ENCODE peak calls at places on chromosomes 1 and 21, in ten cellular contexts. One of them, this sample, is unnamed.
A peak's percentile ranks its signal among the peaks of the same experiment; 100 is the strongest.

GRCh38 chr1:160296036-160296435 is 11.1 kb upstream of the PEX19 start:
- DNase-seq in activated gamma-delta T cell treated with Interleukin-2 at 50 U/mL for 16 hours: no peak
- DNase-seq in activated CD8-positive, alpha-beta T cell treated with anti-CD3 and anti-CD28 coated beads for 36 hours: no peak
- DNase-seq in GM23248: no peak
- DNase-seq in germinal center: no peak
- DNase-seq in neural crest cell: no peak
- DNase-seq in A549: no peak
- DNase-seq in EH: no peak
- DNase-seq in NCI-H1436: no peak
- DNase-seq in NCI-H524 treated with DMSO at 0.1 percent for 48 hours: no peak
- DNase-seq in this sample: no peak

GRCh38 chr1:64861611-64862010 is 104.7 kb downstream of the JAK1 start:
- DNase-seq in activated gamma-delta T cell treated with Interleukin-2 at 50 U/mL for 16 hours: no peak
- DNase-seq in activated CD8-positive, alpha-beta T cell treated with anti-CD3 and anti-CD28 coated beads for 36 hours: peak; percentile 16
- DNase-seq in GM23248: peak; percentile 35
- DNase-seq in germinal center: no peak
- DNase-seq in neural crest cell: no peak
- DNase-seq in A549: no peak
- DNase-seq in EH: peak; percentile 44
- DNase-seq in NCI-H1436: no peak
- DNase-seq in NCI-H524 treated with DMSO at 0.1 percent for 48 hours: no peak
- DNase-seq in this sample: no peak

GRCh38 chr1:190453550-190453949 is 24.1 kb downstream of the BRINP3 start:
- DNase-seq in activated gamma-delta T cell treated with Interleukin-2 at 50 U/mL for 16 hours: no peak
- DNase-seq in activated CD8-positive, alpha-beta T cell treated with anti-CD3 and anti-CD28 coated beads for 36 hours: no peak
- DNase-seq in GM23248: peak; percentile 1
- DNase-seq in germinal center: no peak
- DNase-seq in neural crest cell: no peak
- DNase-seq in A549: no peak
- DNase-seq in EH: no peak
- DNase-seq in NCI-H1436: no peak
- DNase-seq in NCI-H524 treated with DMSO at 0.1 percent for 48 hours: no peak
- DNase-seq in this sample: no peak

GRCh38 chr1:168913711-168914463 is 184.9 kb upstream of the DPT start:
- DNase-seq in activated gamma-delta T cell treated with Interleukin-2 at 50 U/mL for 16 hours: no peak
- DNase-seq in activated CD8-positive, alpha-beta T cell treated with anti-CD3 and anti-CD28 coated beads for 36 hours: no peak
- DNase-seq in GM23248: no peak
- DNase-seq in germinal center: no peak
- DNase-seq in neural crest cell: no peak
- DNase-seq in A549: no peak
- DNase-seq in EH: no peak
- DNase-seq in NCI-H1436: no peak
- DNase-seq in NCI-H524 treated with DMSO at 0.1 percent for 48 hours: no peak
- DNase-seq in this sample: no peak

GRCh38 chr1:168991667-168992475 is 114.6 kb upstream of the ATP1B1 start:
- DNase-seq in activated gamma-delta T cell treated with Interleukin-2 at 50 U/mL for 16 hours: no peak
- DNase-seq in activated CD8-positive, alpha-beta T cell treated with anti-CD3 and anti-CD28 coated beads for 36 hours: peak; percentile 26
- DNase-seq in GM23248: peak; percentile 15
- DNase-seq in germinal center: no peak
- DNase-seq in neural crest cell: no peak
- DNase-seq in A549: no peak
- DNase-seq in EH: no peak
- DNase-seq in NCI-H1436: no peak
- DNase-seq in NCI-H524 treated with DMSO at 0.1 percent for 48 hours: no peak
- DNase-seq in this sample: no peak

GRCh38 chr1:30950053-30950452 is 41.5 kb upstream of the SDC3 start:
- DNase-seq in activated gamma-delta T cell treated with Interleukin-2 at 50 U/mL for 16 hours: no peak
- DNase-seq in activated CD8-positive, alpha-beta T cell treated with anti-CD3 and anti-CD28 coated beads for 36 hours: no peak
- DNase-seq in GM23248: no peak
- DNase-seq in germinal center: no peak
- DNase-seq in neural crest cell: no peak
- DNase-seq in A549: no peak
- DNase-seq in EH: no peak
- DNase-seq in NCI-H1436: peak; percentile 22
- DNase-seq in NCI-H524 treated with DMSO at 0.1 percent for 48 hours: no peak
- DNase-seq in this sample: no peak

GRCh38 chr1:14571810-14572767 is 26.4 kb upstream of the KAZN start:
- DNase-seq in activated gamma-delta T cell treated with Interleukin-2 at 50 U/mL for 16 hours: no peak
- DNase-seq in activated CD8-positive, alpha-beta T cell treated with anti-CD3 and anti-CD28 coated beads for 36 hours: peak; percentile 20
- DNase-seq in GM23248: peak; percentile 16
- DNase-seq in germinal center: no peak
- DNase-seq in neural crest cell: peak; percentile 13
- DNase-seq in A549: no peak
- DNase-seq in EH: no peak
- DNase-seq in NCI-H1436: no peak
- DNase-seq in NCI-H524 treated with DMSO at 0.1 percent for 48 hours: no peak
- DNase-seq in this sample: no peak

GRCh38 chr21:18608226-18608625 is 204.6 kb upstream of the TMPRSS15 start:
- DNase-seq in activated gamma-delta T cell treated with Interleukin-2 at 50 U/mL for 16 hours: no peak
- DNase-seq in activated CD8-positive, alpha-beta T cell treated with anti-CD3 and anti-CD28 coated beads for 36 hours: no peak
- DNase-seq in GM23248: no peak
- DNase-seq in germinal center: no peak
- DNase-seq in neural crest cell: no peak
- DNase-seq in A549: no peak
- DNase-seq in EH: no peak
- DNase-seq in NCI-H1436: peak; percentile 85
- DNase-seq in NCI-H524 treated with DMSO at 0.1 percent for 48 hours: peak; percentile 85
- DNase-seq in this sample: no peak

GRCh38 chr1:87265786-87266185 is 62.9 kb upstream of the LMO4 start:
- DNase-seq in activated gamma-delta T cell treated with Interleukin-2 at 50 U/mL for 16 hours: no peak
- DNase-seq in activated CD8-positive, alpha-beta T cell treated with anti-CD3 and anti-CD28 coated beads for 36 hours: no peak
- DNase-seq in GM23248: no peak
- DNase-seq in germinal center: no peak
- DNase-seq in neural crest cell: no peak
- DNase-seq in A549: no peak
- DNase-seq in EH: no peak
- DNase-seq in NCI-H1436: no peak
- DNase-seq in NCI-H524 treated with DMSO at 0.1 percent for 48 hours: no peak
- DNase-seq in this sample: no peak

GRCh38 chr1:93207211-93207610 is 26.7 kb downstream of the CCDC18 start:
- DNase-seq in activated gamma-delta T cell treated with Interleukin-2 at 50 U/mL for 16 hours: no peak
- DNase-seq in activated CD8-positive, alpha-beta T cell treated with anti-CD3 and anti-CD28 coated beads for 36 hours: no peak
- DNase-seq in GM23248: no peak
- DNase-seq in germinal center: no peak
- DNase-seq in neural crest cell: no peak
- DNase-seq in A549: no peak
- DNase-seq in EH: no peak
- DNase-seq in NCI-H1436: no peak
- DNase-seq in NCI-H524 treated with DMSO at 0.1 percent for 48 hours: no peak
- DNase-seq in this sample: no peak

GRCh38 chr1:203156280-203156679 is 19.3 kb downstream of the MYBPH start:
- DNase-seq in activated gamma-delta T cell treated with Interleukin-2 at 50 U/mL for 16 hours: no peak
- DNase-seq in activated CD8-positive, alpha-beta T cell treated with anti-CD3 and anti-CD28 coated beads for 36 hours: no peak
- DNase-seq in GM23248: no peak
- DNase-seq in germinal center: no peak
- DNase-seq in neural crest cell: no peak
- DNase-seq in A549: no peak
- DNase-seq in EH: no peak
- DNase-seq in NCI-H1436: no peak
- DNase-seq in NCI-H524 treated with DMSO at 0.1 percent for 48 hours: no peak
- DNase-seq in this sample: no peak

GRCh38 chr1:154941332-154941995 is 4.9 kb upstream of the PMVK start:
- DNase-seq in activated gamma-delta T cell treated with Interleukin-2 at 50 U/mL for 16 hours: no peak
- DNase-seq in activated CD8-positive, alpha-beta T cell treated with anti-CD3 and anti-CD28 coated beads for 36 hours: peak; percentile 45
- DNase-seq in GM23248: no peak
- DNase-seq in germinal center: no peak
- DNase-seq in neural crest cell: peak; percentile 60
- DNase-seq in A549: no peak
- DNase-seq in EH: peak; percentile 52
- DNase-seq in NCI-H1436: no peak
- DNase-seq in NCI-H524 treated with DMSO at 0.1 percent for 48 hours: peak; percentile 79
- DNase-seq in this sample: no peak

GRCh38 chr1:173410794-173411236 is 66.3 kb upstream of the PRDX6 start:
- DNase-seq in activated gamma-delta T cell treated with Interleukin-2 at 50 U/mL for 16 hours: no peak
- DNase-seq in activated CD8-positive, alpha-beta T cell treated with anti-CD3 and anti-CD28 coated beads for 36 hours: peak; percentile 39
- DNase-seq in GM23248: no peak
- DNase-seq in germinal center: no peak
- DNase-seq in neural crest cell: no peak
- DNase-seq in A549: no peak
- DNase-seq in EH: no peak
- DNase-seq in NCI-H1436: no peak
- DNase-seq in NCI-H524 treated with DMSO at 0.1 percent for 48 hours: no peak
- DNase-seq in this sample: no peak

GRCh38 chr1:180862305-180862704 is 50.4 kb upstream of the KIAA1614 start:
- DNase-seq in activated gamma-delta T cell treated with Interleukin-2 at 50 U/mL for 16 hours: no peak
- DNase-seq in activated CD8-positive, alpha-beta T cell treated with anti-CD3 and anti-CD28 coated beads for 36 hours: no peak
- DNase-seq in GM23248: peak; percentile 4
- DNase-seq in germinal center: no peak
- DNase-seq in neural crest cell: no peak
- DNase-seq in A549: no peak
- DNase-seq in EH: no peak
- DNase-seq in NCI-H1436: no peak
- DNase-seq in NCI-H524 treated with DMSO at 0.1 percent for 48 hours: no peak
- DNase-seq in this sample: no peak

GRCh38 chr1:27163093-27163492 is 8.2 kb upstream of the SLC9A1 start:
- DNase-seq in activated gamma-delta T cell treated with Interleukin-2 at 50 U/mL for 16 hours: no peak
- DNase-seq in activated CD8-positive, alpha-beta T cell treated with anti-CD3 and anti-CD28 coated beads for 36 hours: no peak
- DNase-seq in GM23248: no peak
- DNase-seq in germinal center: no peak
- DNase-seq in neural crest cell: no peak
- DNase-seq in A549: peak; percentile 46
- DNase-seq in EH: no peak
- DNase-seq in NCI-H1436: no peak
- DNase-seq in NCI-H524 treated with DMSO at 0.1 percent for 48 hours: no peak
- DNase-seq in this sample: no peak

GRCh38 chr1:208510192-208510952 is 266.2 kb upstream of the PLXNA2 start:
- DNase-seq in activated gamma-delta T cell treated with Interleukin-2 at 50 U/mL for 16 hours: no peak
- DNase-seq in activated CD8-positive, alpha-beta T cell treated with anti-CD3 and anti-CD28 coated beads for 36 hours: no peak
- DNase-seq in GM23248: peak; percentile 66
- DNase-seq in germinal center: no peak
- DNase-seq in neural crest cell: no peak
- DNase-seq in A549: no peak
- DNase-seq in EH: peak; percentile 97
- DNase-seq in NCI-H1436: no peak
- DNase-seq in NCI-H524 treated with DMSO at 0.1 percent for 48 hours: no peak
- DNase-seq in this sample: no peak

GRCh38 chr1:53938136-53938830 is 7.2 kb downstream of the IFT25 start:
- DNase-seq in activated gamma-delta T cell treated with Interleukin-2 at 50 U/mL for 16 hours: no peak
- DNase-seq in activated CD8-positive, alpha-beta T cell treated with anti-CD3 and anti-CD28 coated beads for 36 hours: no peak
- DNase-seq in GM23248: peak; percentile 45
- DNase-seq in germinal center: no peak
- DNase-seq in neural crest cell: no peak
- DNase-seq in A549: no peak
- DNase-seq in EH: peak; percentile 61
- DNase-seq in NCI-H1436: no peak
- DNase-seq in NCI-H524 treated with DMSO at 0.1 percent for 48 hours: no peak
- DNase-seq in this sample: no peak

GRCh38 chr1:36772837-36773495 is 261.3 kb downstream of the GRIK3 start:
- DNase-seq in activated gamma-delta T cell treated with Interleukin-2 at 50 U/mL for 16 hours: no peak
- DNase-seq in activated CD8-positive, alpha-beta T cell treated with anti-CD3 and anti-CD28 coated beads for 36 hours: no peak
- DNase-seq in GM23248: no peak
- DNase-seq in germinal center: no peak
- DNase-seq in neural crest cell: no peak
- DNase-seq in A549: no peak
- DNase-seq in EH: no peak
- DNase-seq in NCI-H1436: no peak
- DNase-seq in NCI-H524 treated with DMSO at 0.1 percent for 48 hours: no peak
- DNase-seq in this sample: no peak

GRCh38 chr1:227891955-227892871 is 55.5 kb downstream of the WNT9A start:
- DNase-seq in activated gamma-delta T cell treated with Interleukin-2 at 50 U/mL for 16 hours: no peak
- DNase-seq in activated CD8-positive, alpha-beta T cell treated with anti-CD3 and anti-CD28 coated beads for 36 hours: peak; percentile 1
- DNase-seq in GM23248: no peak
- DNase-seq in germinal center: no peak
- DNase-seq in neural crest cell: no peak
- DNase-seq in A549: no peak
- DNase-seq in EH: peak; percentile 62
- DNase-seq in NCI-H1436: no peak
- DNase-seq in NCI-H524 treated with DMSO at 0.1 percent for 48 hours: no peak
- DNase-seq in this sample: no peak

GRCh38 chr1:150564051-150564991 is 15.1 kb downstream of the MCL1 start:
- DNase-seq in activated gamma-delta T cell treated with Interleukin-2 at 50 U/mL for 16 hours: peak; percentile 31
- DNase-seq in activated CD8-positive, alpha-beta T cell treated with anti-CD3 and anti-CD28 coated beads for 36 hours: peak; percentile 61
- DNase-seq in GM23248: peak; percentile 83
- DNase-seq in germinal center: no peak
- DNase-seq in neural crest cell: no peak
- DNase-seq in A549: no peak
- DNase-seq in EH: peak; percentile 66
- DNase-seq in NCI-H1436: no peak
- DNase-seq in NCI-H524 treated with DMSO at 0.1 percent for 48 hours: no peak
- DNase-seq in this sample: no peak

GRCh38 chr1:21508580-21509350 is 458 bp upstream of the ALPL start:
- DNase-seq in activated gamma-delta T cell treated with Interleukin-2 at 50 U/mL for 16 hours: peak; percentile 51
- DNase-seq in activated CD8-positive, alpha-beta T cell treated with anti-CD3 and anti-CD28 coated beads for 36 hours: peak; percentile 78
- DNase-seq in GM23248: peak; percentile 81
- DNase-seq in germinal center: peak; percentile 85
- DNase-seq in neural crest cell: peak; percentile 86
- DNase-seq in A549: peak; percentile 62
- DNase-seq in EH: peak; percentile 59
- DNase-seq in NCI-H1436: peak; percentile 33
- DNase-seq in NCI-H524 treated with DMSO at 0.1 percent for 48 hours: no peak
- DNase-seq in this sample: peak; percentile 34

GRCh38 chr1:161092621-161093028 is 3.3 kb upstream of the NECTIN4 start:
- DNase-seq in activated gamma-delta T cell treated with Interleukin-2 at 50 U/mL for 16 hours: no peak
- DNase-seq in activated CD8-positive, alpha-beta T cell treated with anti-CD3 and anti-CD28 coated beads for 36 hours: peak; percentile 72
- DNase-seq in GM23248: peak; percentile 61
- DNase-seq in germinal center: no peak
- DNase-seq in neural crest cell: no peak
- DNase-seq in A549: no peak
- DNase-seq in EH: peak; percentile 52
- DNase-seq in NCI-H1436: no peak
- DNase-seq in NCI-H524 treated with DMSO at 0.1 percent for 48 hours: no peak
- DNase-seq in this sample: no peak

GRCh38 chr1:178232949-178233348 is 139.0 kb downstream of the RASAL2 start:
- DNase-seq in activated gamma-delta T cell treated with Interleukin-2 at 50 U/mL for 16 hours: no peak
- DNase-seq in activated CD8-positive, alpha-beta T cell treated with anti-CD3 and anti-CD28 coated beads for 36 hours: no peak
- DNase-seq in GM23248: peak; percentile 66
- DNase-seq in germinal center: no peak
- DNase-seq in neural crest cell: no peak
- DNase-seq in A549: no peak
- DNase-seq in EH: peak; percentile 71
- DNase-seq in NCI-H1436: no peak
- DNase-seq in NCI-H524 treated with DMSO at 0.1 percent for 48 hours: no peak
- DNase-seq in this sample: no peak

GRCh38 chr21:25895565-25896205 is 160.9 kb downstream of the GABPA start:
- DNase-seq in activated gamma-delta T cell treated with Interleukin-2 at 50 U/mL for 16 hours: no peak
- DNase-seq in activated CD8-positive, alpha-beta T cell treated with anti-CD3 and anti-CD28 coated beads for 36 hours: peak; percentile 17
- DNase-seq in GM23248: peak; percentile 79
- DNase-seq in germinal center: peak; percentile 21
- DNase-seq in neural crest cell: no peak
- DNase-seq in A549: no peak
- DNase-seq in EH: peak; percentile 53
- DNase-seq in NCI-H1436: peak; percentile 53
- DNase-seq in NCI-H524 treated with DMSO at 0.1 percent for 48 hours: peak; percentile 29
- DNase-seq in this sample: no peak

This sample was measured in GOT3.